ENCODE peak calls at places on chromosomes 11 and 22, in four cellular contexts. L is uterus; D is CD8-positive, alpha-beta T cell; U is left ventricle myocardium inferior. V is an unnamed sample.

GRCh38 chr11:122248939-122249338 is 132.9 kb upstream of the BLID start:
- DNase-seq in L (no peak), D (no peak), U (no peak), V (no peak)

GRCh38 chr22:49541451-49542230 is 286.0 kb downstream of the BRD1 start:
- DNase-seq in L (no peak), D (no peak), U (no peak), V (no peak)

GRCh38 chr11:59191899-59192298 is 20.0 kb downstream of the DTX4 start:
- DNase-seq in L (no peak), D (no peak), U (no peak), V (no peak)

GRCh38 chr22:39308614-39309363 is 10.6 kb downstream of the RPL3 start:
- DNase-seq in L (peak; percentile 84), D (no peak), U (no peak), V (peak; percentile 93)

GRCh38 chr11:45025716-45026492 is 75.2 kb upstream of the TP53I11 start:
- DNase-seq in L (peak; percentile 37), D (peak; percentile 6), U (peak; percentile 72), V (peak; percentile 87)

GRCh38 chr11:71447791-71448256 is 369 bp downstream of the DHCR7 start:
- DNase-seq in L (no peak), D (peak; percentile 50), U (no peak), V (no peak)

GRCh38 chr11:65606876-65607613 is 7.0 kb downstream of the MAP3K11 start:
- DNase-seq in L (peak; percentile 98), D (no peak), U (peak; percentile 93), V (peak; percentile 98)

GRCh38 chr11:79676396-79676795 is 235.6 kb upstream of the TENM4 start:
- DNase-seq in L (no peak), D (no peak), U (no peak), V (no peak)

GRCh38 chr22:38455530-38456271 is 702 bp upstream of the KCNJ4 start:
- DNase-seq in L (no peak), D (no peak), U (no peak), V (no peak)

GRCh38 chr22:46356496-46357185 is 21.1 kb downstream of the TRMU start:
- DNase-seq in L (no peak), D (no peak), U (no peak), V (no peak)

GRCh38 chr11:130897262-130898182 is 18.8 kb downstream of the SNX19 start:
- DNase-seq in L (peak; percentile 89), D (no peak), U (peak; percentile 69), V (peak; percentile 98)

GRCh38 chr11:95254139-95254704 is 23.2 kb upstream of the SESN3 start:
- DNase-seq in L (peak; percentile 90), D (peak; percentile 74), U (peak; percentile 67), V (peak; percentile 92)
- H3K4me3 ChIP-seq in L (no peak overlapping the region), D (peak overlapping the region; percentile 40), U (peak overlapping the region; percentile 51), V (peak overlapping the region; percentile 36)

GRCh38 chr11:114433376-114433775 is 5.9 kb upstream of the REXO2 start:
- DNase-seq in L (no peak), D (no peak), U (no peak), V (no peak)
- TF ChIP-seq CTCF in L (no peak), D (no peak), U (no peak), V (no peak)

GRCh38 chr11:83060965-83061364 is 10.7 kb downstream of the RAB30 start:
- DNase-seq in L (no peak), D (no peak), U (no peak), V (no peak)
- H3K4me3 ChIP-seq in L (no peak overlapping the region), D (no peak overlapping the region), U (no peak overlapping the region), V (no peak overlapping the region)

DNA sequence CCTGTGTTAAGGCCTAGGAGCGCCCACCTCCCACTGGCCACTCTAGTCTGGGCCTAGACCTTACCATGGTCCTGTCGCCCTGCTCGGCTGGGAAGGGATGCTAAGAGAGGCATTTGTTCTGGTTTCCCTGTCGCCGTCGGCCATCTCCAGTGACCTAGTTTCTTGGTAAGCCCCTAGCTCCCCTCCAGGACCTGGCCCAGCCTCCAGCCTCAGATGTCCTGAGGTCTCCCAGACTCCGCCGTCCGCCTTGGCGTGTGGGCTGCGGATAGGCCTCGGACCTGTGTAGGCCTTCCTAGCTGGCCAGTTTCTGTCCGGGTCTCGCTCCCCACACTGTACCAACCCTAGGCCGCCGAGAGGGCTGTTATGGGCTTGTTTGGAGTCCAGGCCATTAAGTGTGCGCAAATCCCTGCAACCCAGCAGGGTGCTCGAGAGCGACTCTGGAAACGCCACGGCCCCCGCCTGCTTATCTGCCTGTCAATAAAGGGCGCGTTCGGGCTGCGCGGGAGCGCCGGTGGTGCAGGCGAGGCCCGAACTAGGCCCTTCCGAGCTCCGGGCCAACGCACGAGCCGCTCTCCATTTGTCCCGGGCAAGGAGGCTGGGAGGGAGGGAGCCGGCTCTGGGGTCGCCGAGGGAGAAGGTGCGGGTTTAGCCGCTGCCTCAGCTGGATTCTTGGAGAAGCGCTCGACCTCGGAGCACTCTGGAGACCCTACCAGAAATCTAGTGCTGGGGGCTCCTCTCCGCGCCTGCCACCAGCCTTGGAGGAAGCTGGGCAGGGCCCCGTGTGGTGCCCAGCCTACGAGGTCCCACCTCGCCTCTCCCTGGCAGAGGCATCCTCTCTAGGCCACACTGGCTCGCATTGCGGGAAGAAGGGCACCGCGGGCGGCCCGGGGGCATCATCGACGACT is 8.7 kb upstream of the PAX6 start:
- DNase-seq in L (no peak), D (no peak), U (no peak), V (no peak)
- TF ChIP-seq CTCF in L (no peak), D (no peak), U (no peak), V (no peak)

GRCh38 chr22:25072406-25072805 is 119.9 kb downstream of the KIAA1671 start:
- DNase-seq in L (no peak), D (no peak), U (no peak), V (no peak)

GRCh38 chr22:25069758-25070461 is 117.4 kb downstream of the KIAA1671 start:
- DNase-seq in L (peak; percentile 23), D (peak; percentile 35), U (no peak), V (no peak)

GRCh38 chr22:25069426-25069757 is 116.9 kb downstream of the KIAA1671 start:
- DNase-seq in L (no peak), D (no peak), U (no peak), V (no peak)

GRCh38 chr22:25070870-25071465 is 118.5 kb downstream of the KIAA1671 start:
- DNase-seq in L (no peak), D (no peak), U (no peak), V (no peak)

GRCh38 chr22:25071720-25072119 is 119.2 kb downstream of the KIAA1671 start:
- DNase-seq in L (no peak), D (no peak), U (no peak), V (no peak)
- H3K4me3 ChIP-seq in L (no peak overlapping the region), D (no peak overlapping the region), U (no peak overlapping the region), V (no peak overlapping the region)

GRCh38 chr11:22730319-22730718 is 63.9 kb downstream of the GAS2 start:
- DNase-seq in L (no peak), D (no peak), U (no peak), V (peak; percentile 17)
- TF ChIP-seq CTCF in L (no peak), D (no peak), U (peak; percentile 54), V (no peak)